ENCODE peak calls at places on chromosomes 7 and 10, in six cellular contexts. P is epithelial cell of esophagus, L is BE2C, D is prostate gland, I is cardiac muscle cell, A is stomach. T is an unnamed sample.

GRCh38 chr7:43799605-43800004 is 41.1 kb downstream of the BLVRA start:
- DNase-seq in P (peak), L (no peak), D (no peak), I (no peak), A (no peak), T (no peak)

GRCh38 chr7:50396856-50397255 is 53.3 kb downstream of the FIGNL1 start:
- DNase-seq in P (no peak), L (no peak), D (no peak), I (no peak), A (no peak), T (no peak)

GRCh38 chr7:97187067-97187466 is 69.6 kb downstream of the SDHAF3 start:
- DNase-seq in P (peak), L (peak), D (no peak), I (peak), A (no peak), T (peak)

GRCh38 chr7:46568420-46569116 is 647.5 kb upstream of the IGFBP3 start:
- DNase-seq in P (peak), L (no peak), D (no peak), I (no peak), A (no peak), T (no peak)

GRCh38 chr7:156474241-156474743 is 166.3 kb upstream of the RNF32 start:
- DNase-seq in P (peak), L (no peak), D (no peak), I (no peak), A (no peak), T (no peak)

GRCh38 chr7:44765579-44766415 is 17.1 kb downstream of the ZMIZ2 start:
- DNase-seq in P (no peak), L (no peak), D (no peak), I (no peak), A (no peak), T (no peak)

GRCh38 chr10:77890097-77890496 is 36.5 kb downstream of the DLG5 start:
- DNase-seq in P (no peak), L (no peak), D (no peak), I (no peak), A (no peak), T (no peak)

GRCh38 chr7:116616555-116617059 is 55.4 kb upstream of the MET start:
- DNase-seq in P (peak), L (no peak), D (no peak), I (peak), A (no peak), T (no peak)

GRCh38 chr10:128574616-128575210 is 448.5 kb upstream of the MKI67 start:
- DNase-seq in P (no peak), L (no peak), D (no peak), I (no peak), A (no peak), T (no peak)

GRCh38 chr7:95871078-95871848 is 98.9 kb downstream of the DYNC1I1 start:
- DNase-seq in P (peak), L (peak), D (peak), I (peak), A (no peak), T (peak)

GRCh38 chr7:70053421-70053820 is 455.1 kb downstream of the AUTS2 start:
- DNase-seq in P (no peak), L (no peak), D (no peak), I (no peak), A (no peak), T (no peak)

GRCh38 chr10:113100299-113100680 is 150.2 kb downstream of the TCF7L2 start:
- DNase-seq in P (no peak), L (no peak), D (no peak), I (no peak), A (no peak), T (no peak)

GRCh38 chr10:29733323-29733722 is 98.6 kb upstream of the SVIL start:
- DNase-seq in P (no peak), L (no peak), D (no peak), I (no peak), A (no peak), T (no peak)
- H3K4me3 ChIP-seq in P (no peak), L (no peak), D (no peak), I (peak), A (peak), T (no peak)

GRCh38 chr7:3922175-3922635 is 621.2 kb downstream of the SDK1 start:
- DNase-seq in P (peak), L (no peak), D (peak), I (peak), A (no peak), T (peak)
- TF ChIP-seq CTCF in P (peak), L (no peak), D (peak), I (no peak), A (no peak), T (no peak)

GRCh38 chr7:53059591-53059990 is 24.2 kb downstream of the POM121L12 start:
- DNase-seq in P (no peak), L (no peak), D (no peak), I (no peak), A (no peak), T (no peak)
- H3K4me3 ChIP-seq in P (no peak), L (no peak), D (no peak), I (no peak), A (no peak), T (no peak)

DNA sequence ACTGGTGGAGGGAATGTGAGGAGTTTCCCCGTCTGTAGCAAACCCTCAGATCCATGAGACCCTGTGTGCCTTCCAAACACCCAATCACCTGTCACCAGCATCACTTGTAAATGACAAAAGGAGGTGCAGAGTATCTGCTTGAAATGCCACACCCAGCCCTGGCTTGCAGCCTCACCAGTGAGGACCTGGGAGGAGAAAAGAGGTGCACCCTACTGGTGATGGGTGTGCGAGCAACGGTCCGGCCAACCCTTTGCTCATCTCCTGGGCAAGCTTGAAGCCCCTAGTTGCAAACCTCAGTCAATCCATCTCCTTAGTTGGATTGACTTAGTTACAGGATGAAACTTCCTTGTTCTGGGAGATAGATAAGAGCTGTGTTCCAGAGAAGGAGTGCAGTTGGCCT is 62.4 kb upstream of the WAPL start:
- DNase-seq in P (peak), L (no peak), D (no peak), I (no peak), A (no peak), T (no peak)
- TF ChIP-seq CTCF in P (peak), L (peak), D (no peak), I (no peak), A (no peak), T (no peak)